ENCODE peak calls at places on chromosomes 3 and 15, in six cellular contexts. C is neural progenitor cell, E is cardiac fibroblast, A is GM23338, T is BE2C, S is endodermal cell. Y is an unnamed sample.

GRCh38 chr15:45155739-45156138 is 25.9 kb downstream of the DUOX1 start:
- DNase-seq in S (no peak), E (no peak), T (peak; percentile 59), C (no peak), A (no peak), Y (no peak)

GRCh38 chr15:76206325-76206976 is 104.8 kb downstream of the ETFA start:
- DNase-seq in E (peak; percentile 53), C (no peak), S (no peak), T (peak; percentile 98), A (no peak), Y (no peak)

GRCh38 chr3:182913889-182914288 is 66.4 kb downstream of the DCUN1D1 start:
- DNase-seq in A (no peak), E (no peak), S (no peak), C (no peak), T (no peak), Y (no peak)

GRCh38 chr3:14286887-14287496 is 108.4 kb downstream of the LSM3 start:
- DNase-seq in C (no peak), A (no peak), T (no peak), E (no peak), S (peak; percentile 71), Y (no peak)

GRCh38 chr3:128932516-128933212 is 53.2 kb downstream of the ACAD9 start:
- DNase-seq in A (no peak), C (no peak), T (no peak), S (no peak), E (no peak), Y (no peak)

GRCh38 chr3:157393076-157393475 is 43.6 kb upstream of the PTX3 start:
- DNase-seq in T (no peak), C (no peak), A (no peak), E (peak; percentile 60), S (no peak), Y (no peak)

GRCh38 chr3:141710888-141711616 is 27.0 kb upstream of the RNF7 start:
- DNase-seq in S (no peak), A (no peak), E (peak; percentile 96), C (no peak), T (no peak), Y (no peak)

GRCh38 chr3:16055606-16056209 is 118.8 kb upstream of the GALNT15 start:
- DNase-seq in S (no peak), T (no peak), C (no peak), A (no peak), E (peak; percentile 44), Y (no peak)

GRCh38 chr3:134485075-134485536 is 679 bp downstream of the ANAPC13 start:
- DNase-seq in C (peak; percentile 34), A (peak; percentile 38), S (peak; percentile 60), T (no peak), E (peak; percentile 48), Y (no peak)

GRCh38 chr3:13829311-13829710 is 50.6 kb downstream of the WNT7A start:
- DNase-seq in S (no peak), C (no peak), A (no peak), E (no peak), T (no peak), Y (no peak)

GRCh38 chr3:175384569-175384968 is 525.4 kb downstream of the NAALADL2 start:
- DNase-seq in A (no peak), C (no peak), E (no peak), S (no peak), T (no peak), Y (no peak)

GRCh38 chr3:175378348-175378747 is 519.2 kb downstream of the NAALADL2 start:
- DNase-seq in A (no peak), C (no peak), T (no peak), E (no peak), S (no peak), Y (no peak)

GRCh38 chr3:175383366-175383765 is 524.2 kb downstream of the NAALADL2 start:
- DNase-seq in S (no peak), C (no peak), T (no peak), E (peak; percentile 64), A (no peak), Y (peak; percentile 58)

GRCh38 chr3:175383813-175384212 is 524.7 kb downstream of the NAALADL2 start:
- DNase-seq in E (peak; percentile 16), A (no peak), T (no peak), C (no peak), S (no peak), Y (peak; percentile 47)

DNA sequence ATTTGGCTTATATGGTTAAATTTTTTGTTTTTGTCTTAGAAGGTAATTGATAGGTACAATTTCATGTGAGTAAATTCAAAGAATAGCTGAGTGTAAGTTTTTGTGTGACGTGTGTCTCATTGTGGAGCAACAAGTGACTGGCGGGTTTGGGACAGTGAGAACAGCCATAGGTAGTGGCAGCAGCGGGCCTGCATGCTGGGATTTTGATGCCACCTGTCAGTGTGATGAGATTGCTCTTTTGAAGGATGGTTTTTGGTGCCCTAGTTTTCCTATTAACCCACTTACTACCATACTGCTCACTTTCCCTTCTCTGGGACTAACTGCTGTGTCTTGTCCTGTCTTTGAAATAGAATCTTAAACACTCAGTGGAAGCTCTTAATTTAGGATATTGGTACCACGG is 522.6 kb downstream of the NAALADL2 start:
- DNase-seq in S (no peak), T (no peak), C (peak; percentile 19), E (no peak), A (no peak), Y (no peak)
- H3K4me3 ChIP-seq in S (no peak overlapping the region), T (no peak overlapping the region), C (no peak overlapping the region), E (no peak overlapping the region), A (no peak overlapping the region), Y (no peak overlapping the region)

GRCh38 chr3:29683306-29683993 is 402.6 kb downstream of the RBMS3 start:
- DNase-seq in E (peak; percentile 77), A (no peak), S (no peak), C (no peak), T (peak; percentile 26), Y (no peak)
- H3K4me3 ChIP-seq in E (no peak overlapping the region), A (no peak overlapping the region), S (peak overlapping the region; percentile 41), C (no peak overlapping the region), T (no peak overlapping the region), Y (no peak overlapping the region)

DNA sequence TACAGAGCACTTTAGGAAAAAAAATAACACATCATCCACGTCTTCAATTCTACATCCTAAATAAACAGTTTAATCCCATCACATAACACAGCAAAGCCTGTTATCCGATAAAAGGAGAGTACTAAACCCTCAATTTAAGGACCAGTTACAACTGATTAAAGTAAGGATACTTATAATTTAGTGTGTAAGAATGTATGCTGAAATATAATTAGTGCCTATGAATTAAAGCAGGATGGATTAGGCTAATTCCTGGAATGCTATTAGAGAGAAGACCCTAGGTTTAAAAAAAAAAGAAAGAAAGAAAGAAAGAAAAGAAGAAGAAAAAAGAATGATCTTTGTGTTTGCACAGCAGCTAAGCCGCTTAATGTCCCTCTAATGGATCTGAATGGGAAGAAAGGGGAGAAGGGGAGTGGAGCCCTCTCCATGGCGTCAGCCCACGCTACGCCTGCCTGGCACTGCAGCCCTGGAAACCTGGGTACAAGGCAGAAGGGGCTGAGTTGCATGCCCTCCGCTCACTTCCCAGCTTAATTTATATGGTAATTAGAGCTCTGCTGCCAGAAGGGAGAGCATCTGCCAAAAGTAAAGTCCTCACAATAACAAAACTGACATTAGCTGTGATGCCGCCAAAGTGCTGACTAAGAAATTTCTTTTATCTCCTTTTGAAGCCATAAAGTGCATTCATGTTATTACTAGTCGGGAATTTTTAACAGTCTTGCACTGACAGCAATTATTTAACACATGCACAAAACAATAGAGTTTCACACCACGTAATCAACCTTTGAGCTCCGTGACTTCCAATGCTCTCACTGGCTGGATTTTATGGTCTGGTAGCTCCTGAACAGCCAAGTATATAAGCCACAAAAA is 89.9 kb downstream of the FSIP1 start:
- DNase-seq in S (peak; percentile 68), C (peak; percentile 96), T (no peak), A (peak; percentile 49), E (no peak), Y (peak; percentile 51)
- H3K4me3 ChIP-seq in S (peak overlapping the region; percentile 70), C (peak overlapping the region; percentile 23), T (no peak overlapping the region), A (peak overlapping the region; percentile 23), E (no peak overlapping the region), Y (peak overlapping the region; percentile 34)

DNA sequence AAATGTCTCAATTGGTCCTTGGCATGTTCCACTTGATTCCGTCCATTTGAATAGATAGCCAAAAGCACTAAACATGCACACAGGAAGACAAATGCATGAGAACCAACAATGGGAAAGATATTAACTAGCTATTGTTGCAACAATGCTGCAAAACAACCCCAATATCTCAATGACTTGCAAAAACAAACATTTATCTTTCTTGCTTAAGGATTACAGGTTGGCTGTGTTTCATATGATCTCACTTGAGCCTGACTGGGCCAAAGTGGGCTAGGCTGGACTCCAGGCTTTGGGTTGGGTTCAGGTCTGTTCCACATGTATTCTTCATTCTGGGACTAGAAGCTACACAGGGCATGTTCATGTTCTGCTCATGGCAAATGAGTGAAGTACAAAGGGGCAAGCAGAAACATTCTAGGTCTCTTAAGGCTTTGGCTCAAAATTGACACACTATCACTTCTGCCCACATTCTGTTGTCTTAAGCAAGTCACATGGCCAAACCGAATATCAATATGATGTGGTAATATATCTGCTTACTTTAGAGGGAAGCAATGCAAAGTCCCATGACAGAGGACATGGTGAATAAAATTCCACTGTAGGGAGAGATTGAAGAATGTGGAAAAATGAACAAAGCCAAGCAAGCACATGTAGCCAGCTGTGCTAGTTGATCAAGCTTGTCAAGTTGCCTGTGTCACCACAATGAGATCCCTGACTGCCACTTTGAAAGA is 11.0 kb upstream of the TBC1D5 start:
- DNase-seq in E (peak; percentile 21), C (no peak), S (no peak), A (no peak), T (no peak), Y (no peak)
- H3K4me3 ChIP-seq in E (no peak overlapping the region), C (no peak overlapping the region), S (no peak overlapping the region), A (no peak overlapping the region), T (no peak overlapping the region), Y (no peak overlapping the region)

GRCh38 chr15:63191895-63192603 is 2.6 kb downstream of the RAB8B start:
- DNase-seq in E (no peak), T (no peak), C (no peak), A (no peak), S (no peak), Y (no peak)
- H3K4me3 ChIP-seq in E (no peak overlapping the region), T (no peak overlapping the region), C (no peak overlapping the region), A (no peak overlapping the region), S (no peak overlapping the region), Y (no peak overlapping the region)

GRCh38 chr15:41968738-41969137 is 3.6 kb downstream of the EHD4 start:
- DNase-seq in T (no peak), C (no peak), A (no peak), E (no peak), S (no peak), Y (no peak)

GRCh38 chr15:41971089-41971892 is 1.1 kb downstream of the EHD4 start:
- DNase-seq in E (peak; percentile 65), S (peak; percentile 78), C (peak; percentile 85), T (peak; percentile 45), A (peak; percentile 78), Y (no peak)

GRCh38 chr15:41971893-41972340 is 440 bp downstream of the EHD4 start:
- DNase-seq in E (no peak), A (peak; percentile 57), C (peak; percentile 69), S (peak; percentile 78), T (peak; percentile 36), Y (no peak)

GRCh38 chr15:41970456-41970855 is 1.9 kb downstream of the EHD4 start:
- DNase-seq in C (no peak), T (no peak), A (no peak), S (peak; percentile 39), E (no peak), Y (no peak)

GRCh38 chr15:41969851-41970431 is 2.4 kb downstream of the EHD4 start:
- DNase-seq in T (no peak), E (no peak), S (peak; percentile 46), C (no peak), A (no peak), Y (no peak)
- H3K4me3 ChIP-seq in T (no peak overlapping the region), E (no peak overlapping the region), S (peak overlapping the region; percentile 96), C (no peak overlapping the region), A (no peak overlapping the region), Y (no peak overlapping the region)

GRCh38 chr3:59480486-59480995 is 430.7 kb upstream of the CFAP20DC start:
- DNase-seq in S (no peak), A (no peak), T (no peak), C (no peak), E (peak; percentile 54), Y (no peak)
- H3K4me3 ChIP-seq in S (no peak overlapping the region), A (no peak overlapping the region), T (no peak overlapping the region), C (no peak overlapping the region), E (no peak overlapping the region), Y (no peak overlapping the region)